ENCODE peak calls at places on chromosomes 11 and 22, in eight cellular contexts. G is IMR-90; P is heart right ventricle; L is left lung; U is CD4-positive, alpha-beta T cell; I is stomach; K is lung; V is SJSA1. W is an unnamed sample.
A peak's percentile ranks its signal among the peaks of the same experiment; 100 is the strongest.

GRCh38 chr11:10659339-10660216 is 34.0 kb downstream of the IRAG1 start:
- DNase-seq in G (peak; percentile 95), P (no peak), L (peak; percentile 73), U (no peak), I (no peak), K (peak; percentile 77), V (peak; percentile 85), W (no peak)

GRCh38 chr11:96524475-96524874 is 134.7 kb downstream of the JRKL start:
- DNase-seq in G (peak; percentile 0), P (no peak), L (no peak), U (no peak), I (no peak), K (no peak), V (no peak), W (no peak)

GRCh38 chr11:42205518-42205917 is 746.1 kb upstream of the LRRC4C start:
- DNase-seq in G (no peak), P (no peak), L (no peak), U (no peak), I (no peak), K (no peak), V (no peak), W (no peak)

GRCh38 chr11:112288021-112288420 is 27.4 kb upstream of the PLET1 start:
- DNase-seq in G (no peak), P (no peak), L (no peak), U (no peak), I (no peak), K (no peak), V (no peak), W (no peak)

GRCh38 chr11:6402061-6402470 is 11.8 kb downstream of the SMPD1 start:
- DNase-seq in G (no peak), P (no peak), L (no peak), U (no peak), I (no peak), K (no peak), V (no peak), W (no peak)

GRCh38 chr11:134404485-134405341 is 7.3 kb downstream of the B3GAT1 start:
- DNase-seq in G (no peak), P (no peak), L (no peak), U (no peak), I (no peak), K (no peak), V (no peak), W (no peak)

GRCh38 chr11:84313830-84314359 is 1027.7 kb upstream of the CCDC90B start:
- DNase-seq in G (no peak), P (no peak), L (no peak), U (no peak), I (no peak), K (no peak), V (no peak), W (no peak)

GRCh38 chr11:47299078-47299477 is 29.1 kb downstream of the MADD start:
- DNase-seq in G (no peak), P (no peak), L (no peak), U (no peak), I (no peak), K (no peak), V (no peak), W (no peak)

GRCh38 chr11:62404435-62404834 is 14.4 kb upstream of the SCGB1A1 start:
- DNase-seq in G (no peak), P (no peak), L (no peak), U (no peak), I (no peak), K (no peak), V (no peak), W (no peak)

GRCh38 chr11:70707821-70708220 is 309.5 kb downstream of the CTTN start:
- DNase-seq in G (no peak), P (no peak), L (no peak), U (no peak), I (no peak), K (no peak), V (no peak), W (no peak)

GRCh38 chr11:65592840-65593517 is 2.6 kb downstream of the KCNK7 start:
- DNase-seq in G (no peak), P (no peak), L (no peak), U (no peak), I (no peak), K (no peak), V (no peak), W (no peak)

GRCh38 chr11:27388001-27388400 is 25.0 kb upstream of the CCDC34 start:
- DNase-seq in G (no peak), P (no peak), L (no peak), U (no peak), I (no peak), K (no peak), V (no peak), W (no peak)

GRCh38 chr11:74330065-74330858 is 18.8 kb upstream of the P4HA3 start:
- DNase-seq in G (peak; percentile 80), P (no peak), L (no peak), U (no peak), I (no peak), K (no peak), V (no peak), W (no peak)

GRCh38 chr22:24140357-24140756 is 40.9 kb upstream of the SUSD2 start:
- DNase-seq in G (peak; percentile 40), P (peak; percentile 50), L (peak; percentile 60), U (no peak), I (no peak), K (no peak), V (no peak), W (no peak)
- H3K27ac ChIP-seq in G (no peak overlapping the region), P (peak overlapping the region; percentile 58), L (peak overlapping the region; percentile 70), U (no peak overlapping the region), I (peak overlapping the region; percentile 31), K (no peak overlapping the region), V (no peak overlapping the region), W (no peak overlapping the region)

GRCh38 chr11:2996976-2997375 is 4.8 kb upstream of the NAP1L4 start:
- DNase-seq in G (no peak), P (no peak), L (no peak), U (no peak), I (peak; percentile 50), K (no peak), V (no peak), W (no peak)

GRCh38 chr11:2999464-2999998 is 7.4 kb upstream of the NAP1L4 start:
- DNase-seq in G (no peak), P (no peak), L (no peak), U (no peak), I (peak; percentile 17), K (no peak), V (no peak), W (no peak)

GRCh38 chr11:3000032-3000961 is 8.2 kb upstream of the NAP1L4 start:
- DNase-seq in G (peak; percentile 60), P (peak; percentile 76), L (peak; percentile 59), U (no peak), I (peak; percentile 95), K (no peak), V (peak; percentile 83), W (no peak)

GRCh38 chr11:2997406-2997805 is 5.3 kb upstream of the NAP1L4 start:
- DNase-seq in G (no peak), P (no peak), L (no peak), U (no peak), I (peak; percentile 5), K (no peak), V (no peak), W (no peak)

GRCh38 chr11:2998073-2998850 is 6.1 kb upstream of the NAP1L4 start:
- DNase-seq in G (no peak), P (no peak), L (no peak), U (no peak), I (peak; percentile 68), K (no peak), V (no peak), W (no peak)
- H3K27ac ChIP-seq in G (no peak overlapping the region), P (no peak overlapping the region), L (no peak overlapping the region), U (no peak overlapping the region), I (peak overlapping the region; percentile 80), K (no peak overlapping the region), V (no peak overlapping the region), W (no peak overlapping the region)

DNA sequence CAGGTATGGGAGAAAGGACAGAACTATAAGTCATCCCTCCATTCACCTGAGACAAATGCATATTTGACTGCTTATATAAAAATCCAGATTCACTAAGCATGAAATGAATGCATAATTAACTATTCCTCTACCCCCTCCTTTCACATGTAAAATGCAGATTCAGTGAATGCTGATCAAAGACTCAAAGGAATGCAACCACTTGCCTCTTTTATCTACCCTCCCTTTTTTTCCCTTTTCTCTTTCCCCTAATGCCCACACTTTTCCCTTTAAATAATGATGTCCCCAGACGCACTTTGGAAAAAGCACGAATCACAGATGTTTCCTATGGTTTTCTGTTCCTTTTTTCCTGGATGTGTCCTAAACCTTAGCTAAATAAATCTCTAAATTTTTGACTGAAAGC is 4.5 kb upstream of the PLAAT4 start:
- DNase-seq in G (no peak), P (no peak), L (no peak), U (no peak), I (no peak), K (no peak), V (no peak), W (no peak)
- H3K27ac ChIP-seq in G (no peak overlapping the region), P (no peak overlapping the region), L (peak overlapping the region; percentile 70), U (no peak overlapping the region), I (peak overlapping the region; percentile 22), K (no peak overlapping the region), V (peak overlapping the region; percentile 1), W (peak overlapping the region; percentile 63)

DNA sequence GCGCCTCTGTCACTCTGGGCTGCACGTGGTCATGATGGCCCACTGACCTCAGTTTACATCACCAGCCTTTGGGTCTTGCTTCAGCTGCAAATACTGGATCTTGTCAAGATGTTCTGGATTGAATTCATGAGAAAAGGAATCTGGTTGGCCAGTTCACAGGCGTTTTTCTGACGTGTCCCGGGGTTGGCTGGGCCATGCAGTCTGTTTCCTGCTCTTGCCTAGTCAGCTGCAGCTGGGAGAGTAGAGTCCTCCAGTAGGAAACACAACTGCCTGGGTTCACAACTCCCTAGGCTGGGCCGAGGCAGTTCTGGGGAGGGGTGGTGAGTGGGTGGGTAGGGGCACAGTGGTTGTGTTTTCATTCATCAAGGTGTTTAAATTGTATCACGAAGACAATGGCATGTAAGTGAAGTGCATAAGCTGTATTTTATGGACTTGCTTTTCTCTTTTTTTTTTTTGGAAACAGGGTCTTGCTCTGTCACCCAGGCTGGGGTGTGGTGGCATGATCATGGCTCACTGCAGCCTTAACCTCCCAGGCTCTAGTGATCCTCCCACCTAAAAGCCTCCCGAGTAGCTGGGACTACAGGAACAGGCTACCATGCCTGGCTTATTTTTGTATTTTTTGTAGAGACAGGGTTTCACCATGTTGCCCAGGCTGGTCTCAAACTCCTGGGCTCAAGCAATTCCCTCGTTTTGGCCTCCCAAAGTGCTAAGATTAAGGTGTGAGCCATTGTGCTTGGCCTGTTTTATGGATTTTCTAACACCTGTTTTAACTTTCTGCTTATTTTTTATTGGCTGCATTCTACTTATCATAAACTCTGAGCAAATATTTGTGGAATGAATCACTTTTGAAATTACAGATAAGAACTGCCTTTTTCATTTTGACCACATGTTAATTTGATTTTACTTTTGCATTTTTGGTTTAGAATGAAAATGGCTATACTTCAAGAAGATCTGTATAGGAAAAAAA is 54.0 kb upstream of the PITPNB start:
- DNase-seq in G (peak; percentile 50), P (no peak), L (no peak), U (no peak), I (no peak), K (no peak), V (no peak), W (no peak)
- H3K27ac ChIP-seq in G (no peak overlapping the region), P (no peak overlapping the region), L (no peak overlapping the region), U (no peak overlapping the region), I (no peak overlapping the region), K (no peak overlapping the region), V (no peak overlapping the region), W (no peak overlapping the region)

W was measured in H1.